ENCODE peak calls at places on chromosomes 1 and 21, in four cellular contexts. One of them, this sample, is unnamed.

GRCh38 chr1:112905420-112906154 is 50.4 kb downstream of the SLC16A1 start:
- DNase-seq in GM06990: no peak
- DNase-seq in ovary: no peak
- DNase-seq in Peyer's patch: no peak
- DNase-seq in this sample: no peak

GRCh38 chr1:99646885-99647284 is 972 bp downstream of the PALMD start:
- DNase-seq in GM06990: no peak
- DNase-seq in ovary: no peak
- DNase-seq in Peyer's patch: no peak
- DNase-seq in this sample: no peak

GRCh38 chr1:97013904-97014303 is 292.3 kb downstream of the PTBP2 start:
- DNase-seq in GM06990: no peak
- DNase-seq in ovary: no peak
- DNase-seq in Peyer's patch: no peak
- DNase-seq in this sample: no peak

GRCh38 chr1:36653850-36654249 is 171.1 kb upstream of the CSF3R start:
- DNase-seq in GM06990: no peak
- DNase-seq in ovary: no peak
- DNase-seq in Peyer's patch: no peak
- DNase-seq in this sample: no peak

GRCh38 chr1:212238552-212238951 is 46.7 kb upstream of the PPP2R5A start:
- DNase-seq in GM06990: no peak
- DNase-seq in ovary: no peak
- DNase-seq in Peyer's patch: no peak
- DNase-seq in this sample: no peak

GRCh38 chr1:109307363-109308021 is 681 bp upstream of the MYBPHL start:
- DNase-seq in GM06990: no peak
- DNase-seq in ovary: no peak
- DNase-seq in Peyer's patch: peak; percentile 70
- DNase-seq in this sample: no peak

GRCh38 chr1:176033879-176034278 is 173.2 kb downstream of the COP1 start:
- DNase-seq in GM06990: no peak
- DNase-seq in ovary: no peak
- DNase-seq in Peyer's patch: no peak
- DNase-seq in this sample: no peak

GRCh38 chr1:55955237-55955636 is 624.1 kb downstream of the PLPP3 start:
- DNase-seq in GM06990: no peak
- DNase-seq in ovary: no peak
- DNase-seq in Peyer's patch: no peak
- DNase-seq in this sample: no peak

GRCh38 chr1:14873657-14874056 is 275.2 kb downstream of the KAZN start:
- DNase-seq in GM06990: no peak
- DNase-seq in ovary: no peak
- DNase-seq in Peyer's patch: no peak
- DNase-seq in this sample: no peak

GRCh38 chr1:116817582-116818064 is 63.4 kb downstream of the CD2 start:
- DNase-seq in GM06990: peak; percentile 54
- DNase-seq in ovary: no peak
- DNase-seq in Peyer's patch: peak; percentile 67
- DNase-seq in this sample: peak; percentile 54

GRCh38 chr1:214123061-214123784 is 135.4 kb downstream of the PROX1 start:
- DNase-seq in GM06990: no peak
- DNase-seq in ovary: peak; percentile 42
- DNase-seq in Peyer's patch: no peak
- DNase-seq in this sample: no peak

GRCh38 chr1:33653226-33653625 is 180.8 kb downstream of the ZSCAN20 start:
- DNase-seq in GM06990: no peak
- DNase-seq in ovary: no peak
- DNase-seq in Peyer's patch: no peak
- DNase-seq in this sample: no peak

GRCh38 chr1:33657833-33658232 is 185.4 kb downstream of the ZSCAN20 start:
- DNase-seq in GM06990: no peak
- DNase-seq in ovary: no peak
- DNase-seq in Peyer's patch: no peak
- DNase-seq in this sample: no peak

GRCh38 chr1:33656467-33656866 is 184.0 kb downstream of the ZSCAN20 start:
- DNase-seq in GM06990: no peak
- DNase-seq in ovary: no peak
- DNase-seq in Peyer's patch: no peak
- DNase-seq in this sample: no peak

GRCh38 chr1:33655496-33655895 is 183.1 kb downstream of the ZSCAN20 start:
- DNase-seq in GM06990: no peak
- DNase-seq in ovary: no peak
- DNase-seq in Peyer's patch: no peak
- DNase-seq in this sample: no peak

GRCh38 chr1:33654267-33654832 is 181.9 kb downstream of the ZSCAN20 start:
- DNase-seq in GM06990: no peak
- DNase-seq in ovary: no peak
- DNase-seq in Peyer's patch: no peak
- DNase-seq in this sample: no peak
- TF ChIP-seq CTCF in GM06990: no peak
- TF ChIP-seq CTCF in ovary: no peak
- TF ChIP-seq CTCF in Peyer's patch: no peak
- TF ChIP-seq CTCF in this sample: no peak

GRCh38 chr21:40117236-40117635 is 250.0 kb downstream of the PCP4 start:
- DNase-seq in GM06990: no peak
- DNase-seq in ovary: no peak
- DNase-seq in Peyer's patch: no peak
- DNase-seq in this sample: no peak
- TF ChIP-seq CTCF in GM06990: no peak
- TF ChIP-seq CTCF in ovary: no peak
- TF ChIP-seq CTCF in Peyer's patch: no peak
- TF ChIP-seq CTCF in this sample: no peak

DNA sequence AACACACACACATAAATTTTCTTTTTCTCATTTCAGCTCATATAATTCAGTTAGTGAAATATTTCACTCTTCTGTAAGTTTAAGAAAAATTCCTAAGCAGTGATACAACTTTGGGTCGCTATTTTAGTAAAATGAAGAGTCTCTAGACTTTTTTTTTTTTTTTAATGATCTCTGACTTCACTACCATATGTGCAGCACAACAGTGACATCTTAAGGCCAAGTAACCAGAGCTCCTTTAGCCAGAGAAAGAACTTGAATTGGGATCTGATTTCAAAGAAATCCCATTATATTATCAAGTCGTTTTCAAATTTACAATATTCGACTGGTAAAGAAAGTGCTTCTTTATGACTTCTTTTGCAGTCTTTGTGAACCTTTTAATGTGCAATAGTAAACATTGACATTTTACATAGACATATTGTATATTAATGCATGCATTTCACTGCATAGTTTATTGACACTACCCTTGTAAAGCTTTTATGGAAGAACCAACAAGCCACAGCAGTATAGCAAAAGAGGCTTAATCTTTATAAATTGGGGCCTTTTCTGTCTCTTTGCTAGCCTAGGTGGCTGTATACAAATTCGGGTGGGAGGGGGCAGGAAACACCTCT is 62.2 kb downstream of the LRRC40 start:
- DNase-seq in GM06990: no peak
- DNase-seq in ovary: no peak
- DNase-seq in Peyer's patch: no peak
- DNase-seq in this sample: no peak
- TF ChIP-seq CTCF in GM06990: no peak
- TF ChIP-seq CTCF in ovary: no peak
- TF ChIP-seq CTCF in Peyer's patch: no peak
- TF ChIP-seq CTCF in this sample: no peak

DNA sequence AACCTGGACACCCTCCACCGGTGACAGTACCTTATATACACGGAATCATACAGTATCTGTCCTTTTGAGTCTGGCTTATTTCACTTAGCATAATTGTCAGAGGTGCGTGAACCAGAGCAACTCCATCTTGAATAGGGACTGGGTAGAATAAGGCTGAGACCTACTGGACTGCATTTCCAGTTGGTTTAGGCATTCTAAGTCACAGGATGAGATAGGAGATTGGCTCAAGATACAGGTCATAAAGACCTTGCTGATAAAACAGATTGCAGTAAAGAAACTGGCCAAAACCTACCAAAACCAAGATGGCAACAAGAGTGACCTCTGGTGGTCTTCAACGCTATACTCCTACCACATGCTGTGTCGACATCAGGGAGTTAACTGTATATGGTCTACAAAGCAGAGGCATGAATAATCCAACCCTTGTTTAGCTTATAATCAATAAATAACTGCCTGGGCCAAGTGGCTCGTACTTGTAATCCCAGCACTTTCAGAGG is 1.4 kb upstream of the FDPS start:
- DNase-seq in GM06990: no peak
- DNase-seq in ovary: no peak
- DNase-seq in Peyer's patch: no peak
- DNase-seq in this sample: no peak
- TF ChIP-seq CTCF in GM06990: peak; percentile 39
- TF ChIP-seq CTCF in ovary: no peak
- TF ChIP-seq CTCF in Peyer's patch: no peak
- TF ChIP-seq CTCF in this sample: no peak

This sample was measured in natural killer cell.